ENCODE peak calls at places on chromosomes 13 and 19, in four cellular contexts. B, O, G and U are unnamed samples.

GRCh38 chr13:20142927-20143480 is 17.8 kb downstream of the GJA3 start:
- DNase-seq in O (no peak), B (no peak), G (no peak), U (no peak)

GRCh38 chr19:1608414-1609391 is 3.4 kb upstream of the UQCR11 start:
- DNase-seq in B (no peak), O (no peak), G (no peak), U (peak)

GRCh38 chr19:18967358-18968146 is 26.5 kb upstream of the HOMER3 start:
- DNase-seq in B (peak), G (peak), O (no peak), U (no peak)

GRCh38 chr13:52892925-52893324 is 44.5 kb upstream of the PCDH8 start:
- DNase-seq in B (no peak), O (no peak), G (no peak), U (no peak)

GRCh38 chr13:74259641-74260040 is 125.4 kb upstream of the KLF12 start:
- DNase-seq in G (no peak), B (no peak), O (no peak), U (no peak)

GRCh38 chr13:111354789-111355188 is 34.3 kb downstream of the TEX29 start:
- DNase-seq in B (no peak), G (no peak), O (no peak), U (no peak)

GRCh38 chr19:58538257-58539168 is 5.4 kb upstream of the TRIM28 start:
- DNase-seq in O (no peak), G (no peak), B (peak), U (no peak)

GRCh38 chr19:2150794-2151338 is 500 bp downstream of the AP3D1 start:
- DNase-seq in B (no peak), G (no peak), O (no peak), U (peak)

GRCh38 chr13:45861352-45861751 is 9.8 kb upstream of the SIAH3 start:
- DNase-seq in G (peak), O (no peak), B (peak), U (no peak)

GRCh38 chr19:31110331-31110730 is 238.9 kb downstream of the TSHZ3 start:
- DNase-seq in G (peak), O (no peak), B (peak), U (no peak)

GRCh38 chr19:16148443-16149045 is 5.1 kb downstream of the HSH2D start:
- DNase-seq in O (no peak), G (no peak), B (no peak), U (no peak)

GRCh38 chr19:35946203-35946602 is 10.0 kb downstream of the LRFN3 start:
- DNase-seq in O (peak), B (no peak), G (no peak), U (peak)

GRCh38 chr13:22049384-22049783 is 378.5 kb downstream of the FGF9 start:
- DNase-seq in O (no peak), B (no peak), G (peak), U (no peak)

GRCh38 chr13:104645786-104646185 is 1579.6 kb upstream of the SLC10A2 start:
- DNase-seq in B (no peak), O (no peak), G (no peak), U (no peak)

GRCh38 chr19:35533201-35533821 is at the start of gene GAPDHS:
- DNase-seq in O (no peak), G (peak), B (no peak), U (no peak)

GRCh38 chr19:15332311-15332996 is at the start of gene BRD4:
- DNase-seq in G (peak), O (peak), B (peak), U (peak)

GRCh38 chr13:45367995-45368394 is 27.0 kb upstream of the TPT1 start:
- DNase-seq in O (no peak), G (no peak), B (no peak), U (no peak)

GRCh38 chr19:58451358-58452101 is at the start of gene ZNF324B:
- DNase-seq in G (peak), O (peak), B (peak), U (peak)

DNA sequence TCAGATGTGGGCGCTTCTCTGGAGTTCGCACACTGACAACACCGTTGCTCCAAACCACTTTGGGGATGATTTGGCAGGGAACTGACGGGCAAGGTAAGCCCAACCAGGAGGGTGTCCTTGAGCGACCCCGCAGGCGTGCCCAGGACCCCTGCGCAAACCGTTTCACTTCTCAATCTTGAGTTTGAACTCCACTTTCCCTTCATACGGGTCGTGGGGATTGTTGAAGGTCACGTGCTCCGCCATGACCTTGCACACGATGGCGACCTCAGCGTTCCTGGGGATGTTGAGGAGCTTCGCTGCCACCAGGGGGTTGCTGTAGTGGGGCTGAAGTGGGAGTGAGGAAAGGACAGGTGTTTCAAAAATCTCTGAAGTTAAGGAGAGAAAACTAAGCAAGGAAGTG is 8.8 kb downstream of the ATP4B start:
- DNase-seq in G (no peak), B (no peak), O (no peak), U (no peak)
- TF ChIP-seq CTCF in G (no peak), B (no peak), O (no peak), U (no peak)

DNA sequence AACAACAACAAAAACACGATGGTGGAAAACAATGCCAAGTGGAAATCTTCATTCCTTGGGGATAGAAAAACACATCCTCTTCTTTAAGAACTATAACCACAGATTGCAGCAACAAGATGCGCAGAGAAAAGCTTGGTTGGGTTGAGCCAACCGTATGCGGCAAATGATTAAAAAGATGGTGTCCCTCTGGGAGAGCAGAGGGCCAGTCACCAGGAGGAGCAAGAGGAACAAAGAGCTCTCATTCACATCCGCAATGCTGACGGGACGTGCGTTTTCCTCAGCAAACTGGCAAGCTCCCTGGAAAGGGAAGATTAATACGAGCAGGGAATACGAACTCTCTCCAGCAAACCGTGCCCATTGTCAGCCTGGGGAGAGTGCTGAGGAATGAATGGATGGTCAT is 141.6 kb downstream of the KATNAL1 start:
- DNase-seq in G (no peak), O (no peak), B (peak), U (no peak)
- TF ChIP-seq CTCF in G (no peak), O (no peak), B (no peak), U (no peak)

GRCh38 chr19:48255376-48256303 is at the start of gene CARD8:
- DNase-seq in G (peak), O (peak), B (peak), U (peak)
- TF ChIP-seq CTCF in G (peak), O (no peak), B (peak), U (no peak)

DNA sequence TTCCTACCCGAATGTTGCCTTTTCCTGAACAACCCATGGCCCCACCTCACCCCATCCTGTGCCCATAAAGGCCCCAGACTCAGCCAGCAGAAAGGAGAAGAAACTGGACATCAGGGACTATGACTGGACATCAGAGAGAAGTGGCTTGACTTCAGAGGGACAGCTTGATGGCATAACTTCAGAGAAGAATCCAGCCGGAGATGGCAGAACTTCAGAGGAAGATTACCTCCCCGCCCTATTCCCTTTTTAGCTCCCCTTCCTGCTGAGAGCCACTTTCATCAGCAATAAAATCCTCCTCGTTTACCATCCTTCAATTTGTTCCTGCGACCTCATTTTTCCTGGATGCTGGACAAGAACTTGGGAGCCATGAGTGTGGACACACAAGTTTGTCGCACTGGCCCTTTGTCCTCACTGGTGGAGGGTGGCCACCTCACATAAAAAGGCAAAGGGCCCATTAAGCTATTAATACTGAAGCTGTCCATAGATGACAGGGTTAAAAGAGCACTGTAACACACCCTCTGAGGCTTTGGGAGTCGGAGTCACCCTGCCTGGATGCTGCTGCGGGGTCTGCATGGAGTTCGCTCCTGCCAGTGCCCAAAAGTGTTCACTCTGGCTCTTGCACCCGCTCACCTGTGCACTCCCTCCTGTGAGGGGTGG is 260.4 kb downstream of the SLITRK1 start:
- DNase-seq in B (no peak), G (no peak), O (no peak), U (no peak)
- TF ChIP-seq CTCF in B (no peak), G (no peak), O (no peak), U (no peak)

GRCh38 chr19:42028304-42029216 is 34.5 kb upstream of the ATP1A3 start:
- DNase-seq in G (no peak), B (no peak), O (no peak), U (no peak)
- TF ChIP-seq CTCF in G (peak), B (peak), O (peak), U (peak)

DNA sequence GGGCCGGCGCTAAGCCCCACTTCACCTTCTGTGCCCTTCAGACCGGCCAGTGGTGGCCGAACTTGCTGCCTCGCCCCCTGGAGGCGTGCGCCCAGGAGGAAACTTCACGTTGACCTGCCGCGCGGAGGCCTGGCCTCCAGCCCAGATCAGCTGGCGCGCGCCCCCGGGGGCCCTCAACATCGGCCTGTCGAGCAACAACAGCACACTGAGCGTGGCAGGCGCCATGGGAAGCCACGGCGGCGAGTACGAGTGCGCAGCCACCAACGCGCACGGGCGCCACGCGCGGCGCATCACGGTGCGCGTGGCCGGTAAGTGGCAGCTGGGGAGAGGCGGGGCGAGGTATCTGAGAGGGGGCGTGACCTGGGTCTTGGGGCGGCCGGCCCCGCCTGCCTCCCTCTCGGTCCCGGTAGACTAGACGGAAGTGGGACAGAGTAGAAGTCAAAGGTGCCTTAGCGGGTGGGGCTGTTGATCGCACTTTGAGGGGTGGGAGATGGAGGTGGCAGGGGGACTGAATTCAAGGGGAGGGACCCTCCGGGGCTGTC is 5.6 kb downstream of the ICAM5 start:
- DNase-seq in O (peak), G (no peak), B (no peak), U (peak)
- TF ChIP-seq CTCF in O (no peak), G (no peak), B (no peak), U (no peak)